ENCODE peak calls at places on chromosomes 2 and 18, in four cellular contexts. One of them, this sample, is unnamed.

GRCh38 chr2:240560084-240560479 is at the start of gene DUSP28:
- DNase-seq in WTC11: peak; percentile 78
- DNase-seq in A549: peak; percentile 93
- DNase-seq in HepG2: peak; percentile 83
- DNase-seq in this sample: peak; percentile 81

GRCh38 chr2:239381709-239382134 is 19.1 kb downstream of the HDAC4 start:
- DNase-seq in WTC11: peak; percentile 36
- DNase-seq in A549: no peak
- DNase-seq in HepG2: no peak
- DNase-seq in this sample: no peak

GRCh38 chr2:187658952-187659525 is 104.8 kb upstream of the TFPI start:
- DNase-seq in WTC11: peak; percentile 55
- DNase-seq in A549: peak; percentile 44
- DNase-seq in HepG2: peak; percentile 24
- DNase-seq in this sample: peak; percentile 34

GRCh38 chr2:47334356-47335136 is 68.4 kb upstream of the MSH2 start:
- DNase-seq in WTC11: peak; percentile 41
- DNase-seq in A549: no peak
- DNase-seq in HepG2: no peak
- DNase-seq in this sample: no peak

GRCh38 chr18:50410894-50411293 is 36.0 kb downstream of the SKA1 start:
- DNase-seq in WTC11: no peak
- DNase-seq in A549: no peak
- DNase-seq in HepG2: no peak
- DNase-seq in this sample: no peak

GRCh38 chr18:57347784-57348183 is 4.6 kb upstream of the ST8SIA3 start:
- DNase-seq in WTC11: no peak
- DNase-seq in A549: no peak
- DNase-seq in HepG2: no peak
- DNase-seq in this sample: no peak

GRCh38 chr18:80252136-80252535 is 4.8 kb upstream of the PARD6G start:
- DNase-seq in WTC11: no peak
- DNase-seq in A549: no peak
- DNase-seq in HepG2: no peak
- DNase-seq in this sample: no peak

GRCh38 chr2:60312618-60313017 is 240.8 kb downstream of the BCL11A start:
- DNase-seq in WTC11: no peak
- DNase-seq in A549: no peak
- DNase-seq in HepG2: no peak
- DNase-seq in this sample: no peak

GRCh38 chr2:229815858-229816257 is 101.5 kb upstream of the DNER start:
- DNase-seq in WTC11: no peak
- DNase-seq in A549: peak; percentile 9
- DNase-seq in HepG2: no peak
- DNase-seq in this sample: no peak

GRCh38 chr2:98727369-98727749 is 3.6 kb downstream of the MGAT4A start:
- DNase-seq in WTC11: no peak
- DNase-seq in A549: no peak
- DNase-seq in HepG2: no peak
- DNase-seq in this sample: no peak

GRCh38 chr2:150698016-150698661 is 210.7 kb upstream of the RND3 start:
- DNase-seq in WTC11: no peak
- DNase-seq in A549: no peak
- DNase-seq in HepG2: no peak
- DNase-seq in this sample: no peak

GRCh38 chr2:187468262-187468661 is 20.2 kb upstream of the CALCRL start:
- DNase-seq in WTC11: no peak
- DNase-seq in A549: no peak
- DNase-seq in HepG2: no peak
- DNase-seq in this sample: no peak

GRCh38 chr2:69616755-69617154 is 26.8 kb downstream of the AAK1 start:
- DNase-seq in WTC11: no peak
- DNase-seq in A549: no peak
- DNase-seq in HepG2: no peak
- DNase-seq in this sample: no peak

GRCh38 chr2:62956646-62957045 is 94.0 kb upstream of the OTX1 start:
- DNase-seq in WTC11: no peak
- DNase-seq in A549: no peak
- DNase-seq in HepG2: no peak
- DNase-seq in this sample: no peak

GRCh38 chr2:64989126-64989981 is at the start of gene SLC1A4:
- DNase-seq in WTC11: peak; percentile 73
- DNase-seq in A549: peak; percentile 89
- DNase-seq in HepG2: peak; percentile 82
- DNase-seq in this sample: peak; percentile 97

GRCh38 chr2:235762832-235763598 is 269.2 kb downstream of the AGAP1 start:
- DNase-seq in WTC11: no peak
- DNase-seq in A549: peak; percentile 14
- DNase-seq in HepG2: peak; percentile 47
- DNase-seq in this sample: no peak

GRCh38 chr2:1787799-1788477 is 43.6 kb upstream of the PXDN start:
- DNase-seq in WTC11: no peak
- DNase-seq in A549: no peak
- DNase-seq in HepG2: no peak
- DNase-seq in this sample: no peak

DNA sequence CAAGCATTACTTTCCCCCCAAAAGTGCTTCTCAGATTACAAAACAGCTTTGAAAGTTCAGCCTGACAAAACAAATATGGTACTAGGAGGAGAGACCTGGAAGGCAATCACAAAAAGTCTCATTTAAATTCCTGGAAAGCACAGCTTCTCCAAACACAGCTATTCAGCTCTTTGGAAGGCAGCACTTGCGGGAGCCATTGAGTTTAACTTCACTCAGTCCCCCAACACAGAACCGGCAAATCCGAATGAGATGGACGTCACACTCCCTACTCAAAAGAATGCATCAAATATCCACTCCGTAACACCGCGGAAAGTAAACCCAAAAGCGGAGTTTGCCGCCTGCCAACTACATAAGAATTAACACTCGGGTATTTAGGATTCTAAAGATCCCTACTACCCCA is 641 bp downstream of the ST6GAL2 start:
- DNase-seq in WTC11: no peak
- DNase-seq in A549: peak; percentile 59
- DNase-seq in HepG2: no peak
- DNase-seq in this sample: no peak
- TF ChIP-seq NR3C1 in WTC11: no peak
- TF ChIP-seq NR3C1 in A549: no peak
- TF ChIP-seq NR3C1 in HepG2: no peak
- TF ChIP-seq NR3C1 in this sample: no peak

DNA sequence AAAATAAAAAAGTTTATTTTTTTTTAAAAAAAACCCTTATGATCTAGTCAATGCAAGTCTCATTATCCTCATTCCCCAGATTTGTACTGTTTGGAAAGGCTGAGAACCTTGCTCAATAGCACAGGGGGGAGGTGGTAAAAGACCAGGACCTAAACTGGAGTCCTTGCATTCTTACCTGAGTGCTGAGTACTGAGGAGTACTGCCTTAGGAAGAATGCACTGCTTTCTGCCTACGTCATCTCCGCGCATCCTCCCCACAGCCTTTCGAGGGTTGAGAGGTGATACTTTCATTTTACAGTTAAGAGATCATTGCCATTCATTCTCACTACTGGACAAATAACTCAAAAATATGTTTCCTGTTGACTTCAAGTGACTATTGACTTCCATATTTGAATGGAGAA is 73.8 kb downstream of the MAP3K20 start:
- DNase-seq in WTC11: no peak
- DNase-seq in A549: no peak
- DNase-seq in HepG2: no peak
- DNase-seq in this sample: no peak
- TF ChIP-seq NR3C1 in WTC11: no peak
- TF ChIP-seq NR3C1 in A549: no peak
- TF ChIP-seq NR3C1 in HepG2: no peak
- TF ChIP-seq NR3C1 in this sample: no peak

GRCh38 chr2:220143336-220143735 is 515.9 kb downstream of the SLC4A3 start:
- DNase-seq in WTC11: no peak
- DNase-seq in A549: peak; percentile 11
- DNase-seq in HepG2: peak; percentile 37
- DNase-seq in this sample: no peak
- TF ChIP-seq NR3C1 in WTC11: no peak
- TF ChIP-seq NR3C1 in A549: no peak
- TF ChIP-seq NR3C1 in HepG2: no peak
- TF ChIP-seq NR3C1 in this sample: no peak

DNA sequence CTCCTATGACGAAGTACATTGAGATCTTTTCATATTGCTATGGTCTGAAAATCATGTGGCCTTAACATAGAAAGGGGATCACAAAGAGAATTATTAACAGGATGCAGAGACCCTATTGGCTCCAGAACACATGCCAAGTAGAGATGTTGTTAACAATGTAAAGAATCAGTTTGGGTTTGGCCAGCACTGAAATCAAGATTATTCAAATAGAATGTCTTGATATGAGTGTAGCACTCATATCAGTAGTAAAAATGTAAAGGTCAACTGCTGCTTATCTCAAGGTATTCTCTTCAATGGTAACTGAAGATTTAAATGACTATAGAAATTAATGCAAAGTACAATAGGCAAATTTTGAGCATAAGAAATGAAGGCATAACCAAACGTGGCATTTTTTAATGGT is 262.8 kb downstream of the PTH2R start:
- DNase-seq in WTC11: no peak
- DNase-seq in A549: no peak
- DNase-seq in HepG2: no peak
- DNase-seq in this sample: no peak
- TF ChIP-seq NR3C1 in WTC11: no peak
- TF ChIP-seq NR3C1 in A549: no peak
- TF ChIP-seq NR3C1 in HepG2: no peak
- TF ChIP-seq NR3C1 in this sample: no peak

DNA sequence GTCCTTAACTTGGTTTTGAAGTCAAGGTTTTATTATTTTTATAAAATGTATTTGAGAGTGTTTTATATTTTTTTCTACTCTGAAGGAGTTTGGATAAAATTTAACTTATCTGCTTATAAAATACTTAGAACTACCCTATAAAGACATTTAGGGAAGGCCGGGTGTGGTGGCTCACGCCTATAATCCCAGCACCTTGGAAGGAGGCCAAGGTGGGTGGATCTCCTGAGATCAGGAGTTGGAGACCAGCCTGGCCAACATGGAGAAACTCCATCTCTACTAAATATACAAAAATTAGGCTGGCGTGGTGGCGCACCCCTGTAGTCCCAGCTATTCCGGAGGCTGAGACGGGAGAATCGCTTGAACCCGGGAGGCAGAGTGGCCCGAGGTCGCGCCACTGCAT is 486.4 kb downstream of the DSC3 start:
- DNase-seq in WTC11: no peak
- DNase-seq in A549: no peak
- DNase-seq in HepG2: no peak
- DNase-seq in this sample: no peak
- TF ChIP-seq NR3C1 in WTC11: no peak
- TF ChIP-seq NR3C1 in A549: no peak
- TF ChIP-seq NR3C1 in HepG2: no peak
- TF ChIP-seq NR3C1 in this sample: no peak

GRCh38 chr2:102891261-102891660 is 129.4 kb downstream of the TMEM182 start:
- DNase-seq in WTC11: no peak
- DNase-seq in A549: no peak
- DNase-seq in HepG2: no peak
- DNase-seq in this sample: no peak
- TF ChIP-seq NR3C1 in WTC11: no peak
- TF ChIP-seq NR3C1 in A549: no peak
- TF ChIP-seq NR3C1 in HepG2: no peak
- TF ChIP-seq NR3C1 in this sample: no peak

GRCh38 chr2:173353556-173353955 is 1.1 kb upstream of the CDCA7 start:
- DNase-seq in WTC11: no peak
- DNase-seq in A549: no peak
- DNase-seq in HepG2: no peak
- DNase-seq in this sample: no peak

GRCh38 chr2:173355866-173356508 is 1.3 kb downstream of the CDCA7 start:
- DNase-seq in WTC11: no peak
- DNase-seq in A549: no peak
- DNase-seq in HepG2: peak; percentile 73
- DNase-seq in this sample: no peak

GRCh38 chr2:173354601-173355131 is at the start of gene CDCA7:
- DNase-seq in WTC11: peak; percentile 81
- DNase-seq in A549: peak; percentile 81
- DNase-seq in HepG2: peak; percentile 64
- DNase-seq in this sample: peak; percentile 95

GRCh38 chr2:173354073-173354600 is 535 bp upstream of the CDCA7 start:
- DNase-seq in WTC11: no peak
- DNase-seq in A549: peak; percentile 72
- DNase-seq in HepG2: peak; percentile 27
- DNase-seq in this sample: peak; percentile 68

GRCh38 chr2:173355132-173355865 is 627 bp downstream of the CDCA7 start:
- DNase-seq in WTC11: peak; percentile 63
- DNase-seq in A549: peak; percentile 74
- DNase-seq in HepG2: peak; percentile 18
- DNase-seq in this sample: peak; percentile 70
- TF ChIP-seq NR3C1 in WTC11: no peak
- TF ChIP-seq NR3C1 in A549: no peak
- TF ChIP-seq NR3C1 in HepG2: no peak
- TF ChIP-seq NR3C1 in this sample: no peak

GRCh38 chr2:156589381-156590079 is 153.4 kb downstream of the GPD2 start:
- DNase-seq in WTC11: no peak
- DNase-seq in A549: peak; percentile 67
- DNase-seq in HepG2: peak; percentile 31
- DNase-seq in this sample: no peak
- TF ChIP-seq NR3C1 in WTC11: no peak
- TF ChIP-seq NR3C1 in A549: no peak
- TF ChIP-seq NR3C1 in HepG2: no peak
- TF ChIP-seq NR3C1 in this sample: no peak

GRCh38 chr2:24423095-24423494 is 62.8 kb upstream of the ITSN2 start:
- DNase-seq in WTC11: no peak
- DNase-seq in A549: no peak
- DNase-seq in HepG2: no peak
- DNase-seq in this sample: no peak

GRCh38 chr2:24420373-24420772 is 60.0 kb upstream of the ITSN2 start:
- DNase-seq in WTC11: no peak
- DNase-seq in A549: no peak
- DNase-seq in HepG2: no peak
- DNase-seq in this sample: no peak

GRCh38 chr2:24412812-24413211 is 52.5 kb upstream of the ITSN2 start:
- DNase-seq in WTC11: no peak
- DNase-seq in A549: no peak
- DNase-seq in HepG2: no peak
- DNase-seq in this sample: no peak

GRCh38 chr2:24421668-24422067 is 61.3 kb upstream of the ITSN2 start:
- DNase-seq in WTC11: peak; percentile 77
- DNase-seq in A549: peak; percentile 66
- DNase-seq in HepG2: peak; percentile 52
- DNase-seq in this sample: peak; percentile 55

DNA sequence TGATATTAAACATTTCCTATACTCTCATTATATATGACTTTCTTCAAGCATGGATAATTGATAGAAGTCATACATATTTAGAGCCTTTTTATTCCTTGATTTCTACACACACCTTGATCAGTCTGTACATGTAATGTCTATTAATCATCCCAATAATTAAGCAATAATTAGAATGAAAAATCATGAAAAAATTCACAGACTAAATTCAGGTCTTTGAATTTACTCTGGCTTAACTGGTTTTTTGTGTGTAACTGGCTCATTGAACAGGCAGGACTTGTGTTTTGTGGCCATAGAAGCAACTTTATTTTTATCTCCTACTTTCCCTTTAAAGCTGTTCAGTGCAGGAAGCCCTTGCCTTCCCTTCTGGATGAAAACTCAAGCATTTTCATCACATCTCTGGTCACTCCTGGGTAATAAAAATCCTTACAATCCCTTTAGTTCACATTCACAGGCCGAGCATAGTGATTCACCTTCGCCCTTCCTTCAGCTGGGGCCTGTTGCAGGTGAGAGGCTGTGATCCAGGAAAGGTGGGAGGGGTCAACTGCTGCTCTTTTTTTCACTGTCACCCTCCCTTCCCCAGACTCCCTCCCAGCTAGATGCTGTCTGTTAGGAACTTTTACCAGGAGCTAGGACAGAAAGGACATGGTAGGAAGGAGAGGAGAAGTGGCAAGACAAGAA is 58.0 kb upstream of the ITSN2 start:
- DNase-seq in WTC11: peak; percentile 44
- DNase-seq in A549: no peak
- DNase-seq in HepG2: no peak
- DNase-seq in this sample: no peak
- TF ChIP-seq NR3C1 in WTC11: no peak
- TF ChIP-seq NR3C1 in A549: no peak
- TF ChIP-seq NR3C1 in HepG2: no peak
- TF ChIP-seq NR3C1 in this sample: no peak